ENCODE peak calls at places on chromosome 1, in nine cellular contexts. C is IMR-90, B is kidney glomerular epithelial cell, K is epithelial cell of esophagus, P is choroid plexus epithelial cell, O is ACHN, J is HFF-Myc, T is testis, Q is amniotic stem cell. M is an unnamed sample.

GRCh38 chr1:247110627-247111258 is 6.6 kb upstream of the ZNF669 start:
- DNase-seq in B (peak), O (no peak), Q (no peak), T (no peak), K (peak), J (no peak), C (peak), P (no peak), M (no peak)

GRCh38 chr1:9651565-9652378 is at the start of gene PIK3CD:
- DNase-seq in T (peak), J (no peak), P (peak), C (peak), K (peak), B (no peak), Q (no peak), O (no peak), M (no peak)

GRCh38 chr1:40431385-40431784 is 18.9 kb upstream of the ZFP69B start:
- DNase-seq in K (no peak), P (no peak), Q (no peak), B (no peak), T (no peak), J (no peak), C (no peak), O (no peak), M (no peak)

GRCh38 chr1:80893140-80893539 is 907.6 kb upstream of the ADGRL2 start:
- DNase-seq in O (no peak), T (no peak), P (peak), K (no peak), C (no peak), B (no peak), J (no peak), Q (no peak), M (no peak)

GRCh38 chr1:209880051-209880450 is 52.3 kb downstream of the UTP25 start:
- DNase-seq in K (no peak), B (no peak), P (no peak), J (no peak), O (no peak), C (no peak), T (no peak), Q (no peak), M (no peak)

GRCh38 chr1:109765483-109765815 is 1.7 kb upstream of the EPS8L3 start:
- DNase-seq in J (no peak), O (no peak), Q (no peak), C (no peak), K (no peak), T (peak), P (no peak), B (no peak), M (no peak)

GRCh38 chr1:67250051-67250653 is 57.5 kb upstream of the IL12RB2 start:
- DNase-seq in T (no peak), C (no peak), Q (no peak), P (no peak), O (no peak), B (no peak), J (no peak), K (no peak), M (no peak)

GRCh38 chr1:69278923-69279322 is 288.8 kb upstream of the LRRC7 start:
- DNase-seq in T (no peak), J (no peak), P (no peak), B (no peak), K (no peak), Q (no peak), C (no peak), O (no peak), M (no peak)

GRCh38 chr1:170707959-170708666 is 44.2 kb downstream of the PRRX1 start:
- DNase-seq in C (peak), Q (peak), P (peak), K (peak), B (peak), O (peak), T (no peak), J (peak), M (peak)

GRCh38 chr1:155305881-155306391 is 2.7 kb upstream of the FDPS start:
- DNase-seq in P (no peak), C (no peak), J (no peak), K (no peak), Q (no peak), T (no peak), B (no peak), O (peak), M (no peak)

GRCh38 chr1:45071567-45071966 is 59.5 kb downstream of the UROD start:
- DNase-seq in C (no peak), O (no peak), T (no peak), J (no peak), P (no peak), B (no peak), K (no peak), Q (no peak), M (no peak)

GRCh38 chr1:7422081-7422480 is 349.0 kb upstream of the VAMP3 start:
- DNase-seq in Q (no peak), J (no peak), T (no peak), K (no peak), O (no peak), B (no peak), P (no peak), C (no peak), M (no peak)

GRCh38 chr1:59769412-59770095 is 45.2 kb upstream of the HOOK1 start:
- DNase-seq in C (no peak), K (no peak), Q (no peak), B (peak), P (no peak), J (no peak), O (no peak), T (no peak), M (no peak)

GRCh38 chr1:15540201-15540600 is 13.6 kb downstream of the DNAJC16 start:
- DNase-seq in P (peak), T (no peak), B (no peak), C (peak), Q (no peak), O (no peak), J (no peak), K (no peak), M (no peak)

GRCh38 chr1:248852548-248852947 is 6.3 kb downstream of the ZNF692 start:
- DNase-seq in P (no peak), Q (no peak), O (no peak), J (no peak), T (no peak), K (no peak), B (no peak), C (no peak), M (no peak)

M was measured in fibroblast of the conjunctiva.